ENCODE peak calls at places on chromosomes 4 and X, in eight cellular contexts. Z, I, F, B, A, T, M and O are unnamed samples.
A peak's percentile ranks its signal among the peaks of the same experiment; 100 is the strongest.

GRCh38 chrX:44072631-44073030 is 99.4 kb upstream of the NDP start:
- DNase-seq in A (no peak), F (peak; percentile 17), B (no peak), Z (no peak), T (no peak), I (no peak), M (no peak), O (no peak)

GRCh38 chr4:145496292-145496691 is 14.6 kb downstream of the SMAD1 start:
- DNase-seq in Z (no peak), F (peak; percentile 27), I (no peak), M (no peak), B (no peak), T (no peak), A (no peak), O (no peak)

GRCh38 chrX:69025802-69026301 is 139.4 kb downstream of the PJA1 start:
- DNase-seq in M (no peak), A (peak; percentile 81), T (peak; percentile 91), I (no peak), F (peak; percentile 62), Z (no peak), B (no peak), O (no peak)

GRCh38 chrX:49177338-49177833 is 5.7 kb downstream of the PLP2 start:
- DNase-seq in T (peak; percentile 46), A (no peak), I (no peak), B (no peak), F (no peak), Z (no peak), M (no peak), O (no peak)

GRCh38 chr4:14339715-14340114 is 662.6 kb upstream of the CPEB2 start:
- DNase-seq in B (no peak), I (no peak), M (no peak), A (no peak), F (no peak), T (no peak), Z (no peak), O (no peak)

GRCh38 chr4:110622841-110623709 is at the start of gene PITX2:
- DNase-seq in Z (peak; percentile 80), M (peak; percentile 89), T (peak; percentile 61), F (peak; percentile 83), B (peak; percentile 61), I (peak; percentile 99), A (peak; percentile 95), O (peak; percentile 98)

GRCh38 chr4:72970756-72971155 is 98.8 kb downstream of the COX18 start:
- DNase-seq in M (no peak), B (no peak), A (no peak), T (peak; percentile 37), Z (no peak), F (peak; percentile 17), I (no peak), O (no peak)

GRCh38 chr4:19156786-19157185 is 1094.9 kb upstream of the SLIT2 start:
- DNase-seq in F (no peak), A (no peak), B (no peak), I (no peak), M (no peak), T (no peak), Z (no peak), O (no peak)

GRCh38 chrX:1164322-1165288 is 47.8 kb downstream of the CRLF2 start:
- DNase-seq in F (no peak), I (no peak), A (no peak), Z (peak; percentile 41), B (no peak), T (no peak), M (peak; percentile 76), O (no peak)

GRCh38 chrX:9117851-9118250 is 83.9 kb upstream of the FAM9B start:
- DNase-seq in I (no peak), B (no peak), T (no peak), F (no peak), Z (no peak), A (peak; percentile 27), M (no peak), O (no peak)

GRCh38 chr4:184329235-184330007 is 111.7 kb upstream of the ENPP6 start:
- DNase-seq in B (peak; percentile 66), T (no peak), I (no peak), F (no peak), Z (no peak), A (no peak), M (no peak), O (no peak)
- H3K4me1 ChIP-seq in B (no peaks in the 10 kb centered on the region), T (peaks cover 37% of the 10 kb centered on the region), I (peaks cover 14% of the 10 kb centered on the region), F (no peaks in the 10 kb centered on the region), Z (peaks cover 7% of the 10 kb centered on the region), A (peaks cover 3% of the 10 kb centered on the region), M (peaks cover 73% of the 10 kb centered on the region), O (peaks cover 15% of the 10 kb centered on the region)

DNA sequence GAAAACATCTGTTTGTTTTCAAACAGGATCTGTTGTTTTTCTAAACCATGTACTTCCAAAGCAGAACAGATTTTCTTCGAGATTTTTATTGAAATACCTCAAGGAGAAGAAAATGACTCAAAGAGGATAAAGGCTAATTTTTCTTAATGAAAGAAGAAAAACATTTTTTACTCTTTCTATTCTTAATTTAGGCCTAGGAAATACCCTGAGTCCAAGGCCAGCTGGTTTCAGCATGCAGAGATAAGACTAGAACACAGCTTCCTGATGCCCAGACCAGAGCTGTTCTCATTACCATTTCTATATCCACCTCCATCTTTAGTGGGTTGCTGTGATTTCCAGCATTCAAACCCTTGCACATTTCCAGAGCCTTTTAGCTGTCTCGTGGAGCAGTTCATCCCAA is 18.3 kb downstream of the GAB1 start:
- DNase-seq in F (no peak), A (no peak), M (peak; percentile 69), T (no peak), I (no peak), Z (no peak), B (no peak), O (no peak)
- H3K4me1 ChIP-seq in F (peaks cover 18% of the 10 kb centered on the region), A (peaks cover 27% of the 10 kb centered on the region), M (peaks cover 91% of the 10 kb centered on the region), T (peaks cover 65% of the 10 kb centered on the region), I (peaks cover 25% of the 10 kb centered on the region), Z (peaks cover 24% of the 10 kb centered on the region), B (peaks cover 10% of the 10 kb centered on the region), O (peaks cover 88% of the 10 kb centered on the region)

GRCh38 chr4:147770831-147771230 is 38.9 kb downstream of the ARHGAP10 start:
- DNase-seq in B (no peak), M (no peak), F (no peak), Z (no peak), A (no peak), I (no peak), T (no peak), O (no peak)

GRCh38 chr4:147772056-147772455 is 40.2 kb downstream of the ARHGAP10 start:
- DNase-seq in F (no peak), T (no peak), A (no peak), Z (no peak), M (no peak), I (peak; percentile 57), B (no peak), O (no peak)

GRCh38 chr4:147776600-147777175 is 44.8 kb downstream of the ARHGAP10 start:
- DNase-seq in Z (no peak), M (no peak), B (no peak), T (no peak), A (no peak), I (peak; percentile 52), F (no peak), O (no peak)

GRCh38 chr4:147772459-147772969 is 40.6 kb downstream of the ARHGAP10 start:
- DNase-seq in M (no peak), B (no peak), T (peak; percentile 86), A (peak; percentile 92), Z (no peak), I (no peak), F (peak; percentile 95), O (no peak)

GRCh38 chr4:147773261-147774184 is 41.6 kb downstream of the ARHGAP10 start:
- DNase-seq in I (no peak), B (no peak), F (peak; percentile 74), T (peak; percentile 60), A (peak; percentile 78), M (no peak), Z (no peak), O (no peak)
- H3K4me1 ChIP-seq in I (no peaks in the 10 kb centered on the region), B (no peaks in the 10 kb centered on the region), F (peaks cover 12% of the 10 kb centered on the region), T (peaks cover 43% of the 10 kb centered on the region), A (peaks cover 28% of the 10 kb centered on the region), M (no peaks in the 10 kb centered on the region), Z (peaks cover 7% of the 10 kb centered on the region), O (peaks cover 91% of the 10 kb centered on the region)

GRCh38 chr4:8005033-8005808 is 65.6 kb upstream of the AFAP1 start:
- DNase-seq in F (no peak), Z (no peak), B (no peak), M (no peak), A (no peak), I (no peak), T (no peak), O (no peak)
- H3K4me1 ChIP-seq in F (no peaks in the 10 kb centered on the region), Z (no peaks in the 10 kb centered on the region), B (no peaks in the 10 kb centered on the region), M (no peaks in the 10 kb centered on the region), A (no peaks in the 10 kb centered on the region), I (no peaks in the 10 kb centered on the region), T (no peaks in the 10 kb centered on the region), O (no peaks in the 10 kb centered on the region)

GRCh38 chr4:10085828-10086505 is 30.6 kb downstream of the WDR1 start:
- DNase-seq in I (peak; percentile 29), A (no peak), T (no peak), F (no peak), M (no peak), Z (peak; percentile 41), B (no peak), O (no peak)
- H3K4me1 ChIP-seq in I (no peaks in the 10 kb centered on the region), A (no peaks in the 10 kb centered on the region), T (peaks cover 28% of the 10 kb centered on the region), F (no peaks in the 10 kb centered on the region), M (no peaks in the 10 kb centered on the region), Z (peaks cover 34% of the 10 kb centered on the region), B (no peaks in the 10 kb centered on the region), O (peaks cover 43% of the 10 kb centered on the region)

GRCh38 chrX:38881727-38882126 is 80.5 kb downstream of the MID1IP1 start:
- DNase-seq in A (no peak), I (no peak), B (no peak), Z (no peak), F (no peak), M (peak; percentile 25), T (no peak), O (no peak)
- H3K4me1 ChIP-seq in A (no peaks in the 10 kb centered on the region), I (no peaks in the 10 kb centered on the region), B (no peaks in the 10 kb centered on the region), Z (no peaks in the 10 kb centered on the region), F (no peaks in the 10 kb centered on the region), M (peaks cover 58% of the 10 kb centered on the region), T (peaks cover 20% of the 10 kb centered on the region), O (peaks cover 5% of the 10 kb centered on the region)

DNA sequence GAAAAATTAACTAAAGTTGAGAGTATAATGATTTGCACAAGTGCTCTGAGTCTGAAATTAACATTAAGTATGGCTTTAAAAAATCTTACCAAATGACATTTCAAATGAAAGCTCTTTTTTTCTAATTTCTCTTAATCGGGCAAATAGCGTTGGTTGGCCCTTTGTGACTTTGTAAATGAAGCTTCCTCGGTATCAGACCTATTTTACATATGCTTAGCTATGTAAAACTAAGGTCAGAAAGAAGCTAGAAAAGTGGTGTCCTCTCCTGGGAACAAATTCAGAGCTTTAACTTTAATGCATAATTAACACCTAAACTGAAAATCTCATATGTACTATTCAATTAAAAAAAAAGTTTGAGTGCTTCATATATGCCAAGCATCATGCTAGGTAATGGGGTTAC is 62.7 kb downstream of the N4BP2 start:
- DNase-seq in M (no peak), Z (no peak), I (no peak), A (no peak), T (no peak), F (no peak), B (no peak), O (no peak)
- H3K4me1 ChIP-seq in M (peaks cover 5% of the 10 kb centered on the region), Z (no peaks in the 10 kb centered on the region), I (no peaks in the 10 kb centered on the region), A (no peaks in the 10 kb centered on the region), T (no peaks in the 10 kb centered on the region), F (no peaks in the 10 kb centered on the region), B (no peaks in the 10 kb centered on the region), O (no peaks in the 10 kb centered on the region)